ENCODE peak calls at places on chromosomes 2 and 18, in five cellular contexts. U is suprapubic skin, S is body of pancreas, F is uterus, J is stomach. N is an unnamed sample.

GRCh38 chr2:174153757-174154680 is 94.3 kb downstream of the OLA1 start:
- DNase-seq in U (no peak), S (no peak), F (no peak), J (no peak), N (no peak)

GRCh38 chr18:7871560-7872456 is 304.7 kb downstream of the PTPRM start:
- DNase-seq in U (no peak), S (no peak), F (no peak), J (no peak), N (peak; percentile 50)

GRCh38 chr18:33757037-33757436 is 179.0 kb downstream of the ASXL3 start:
- DNase-seq in U (no peak), S (no peak), F (no peak), J (no peak), N (no peak)

GRCh38 chr2:95695613-95696012 is 103.8 kb downstream of the TRIM43 start:
- DNase-seq in U (peak; percentile 86), S (peak; percentile 27), F (peak; percentile 56), J (no peak), N (peak; percentile 47)

GRCh38 chr2:228731517-228731916 is 539.6 kb downstream of the PID1 start:
- DNase-seq in U (peak; percentile 53), S (peak; percentile 6), F (no peak), J (no peak), N (no peak)

GRCh38 chr2:46827274-46827930 is 88.2 kb downstream of the MCFD2 start:
- DNase-seq in U (no peak), S (no peak), F (no peak), J (no peak), N (no peak)

GRCh38 chr18:51654441-51655326 is 457.2 kb upstream of the MEX3C start:
- DNase-seq in U (no peak), S (no peak), F (no peak), J (no peak), N (no peak)

GRCh38 chr2:15555839-15556238 is 5.3 kb downstream of the NBAS start:
- DNase-seq in U (no peak), S (no peak), F (no peak), J (no peak), N (no peak)

GRCh38 chr2:183229386-183229785 is 105.1 kb downstream of the NUP35 start:
- DNase-seq in U (no peak), S (no peak), F (no peak), J (no peak), N (no peak)

GRCh38 chr2:207333599-207334308 is 168.0 kb upstream of the KLF7 start:
- DNase-seq in U (no peak), S (no peak), F (no peak), J (no peak), N (no peak)

GRCh38 chr2:176079851-176080539 is 3.8 kb downstream of the EVX2 start:
- DNase-seq in U (no peak), S (no peak), F (no peak), J (no peak), N (peak; percentile 58)

GRCh38 chr18:75154259-75154658 is 54.7 kb downstream of the PTGR3 start:
- DNase-seq in U (no peak), S (no peak), F (no peak), J (no peak), N (no peak)

GRCh38 chr2:199458017-199458805 is 472 bp upstream of the SATB2 start:
- DNase-seq in U (peak; percentile 69), S (no peak), F (no peak), J (no peak), N (no peak)

GRCh38 chr2:23526114-23526513 is 141.1 kb downstream of the KLHL29 start:
- DNase-seq in U (no peak), S (no peak), F (no peak), J (no peak), N (no peak)

GRCh38 chr2:54803783-54804758 is 80.6 kb downstream of the EML6 start:
- DNase-seq in U (no peak), S (no peak), F (no peak), J (no peak), N (no peak)

GRCh38 chr2:110847651-110848050 is 115.3 kb downstream of the ACOXL start:
- DNase-seq in U (no peak), S (no peak), F (no peak), J (no peak), N (no peak)

GRCh38 chr2:203582468-203582867 is 47.4 kb upstream of the RAPH1 start:
- DNase-seq in U (no peak), S (no peak), F (no peak), J (no peak), N (no peak)

GRCh38 chr18:11391636-11392035 is 217.8 kb upstream of the SLC35G4 start:
- DNase-seq in U (no peak), S (no peak), F (no peak), J (no peak), N (no peak)

GRCh38 chr2:28300489-28300888 is 92.2 kb upstream of the FOSL2 start:
- DNase-seq in U (no peak), S (no peak), F (no peak), J (no peak), N (no peak)

GRCh38 chr18:68840554-68841263 is 42.8 kb downstream of the CCDC102B start:
- DNase-seq in U (no peak), S (peak; percentile 49), F (peak; percentile 35), J (no peak), N (no peak)

GRCh38 chr2:193580176-193580950 is 1385.6 kb upstream of the TMEFF2 start:
- DNase-seq in U (no peak), S (no peak), F (no peak), J (no peak), N (no peak)

GRCh38 chr2:188978291-188979081 is 4.3 kb downstream of the COL3A1 start:
- DNase-seq in U (no peak), S (peak; percentile 25), F (peak; percentile 61), J (no peak), N (no peak)

GRCh38 chr2:37593024-37593423 is 78.4 kb downstream of the CDC42EP3 start:
- DNase-seq in U (no peak), S (no peak), F (no peak), J (no peak), N (no peak)

GRCh38 chr2:5176764-5177163 is 515.4 kb upstream of the SOX11 start:
- DNase-seq in U (no peak), S (no peak), F (no peak), J (no peak), N (no peak)

GRCh38 chr2:20617892-20618467 is 32.9 kb downstream of the HS1BP3 start:
- DNase-seq in U (peak; percentile 98), S (peak; percentile 97), F (peak; percentile 99), J (peak; percentile 98), N (peak; percentile 76)

GRCh38 chr2:238892796-238893195 is 44.9 kb downstream of the TWIST2 start:
- DNase-seq in U (no peak), S (no peak), F (peak; percentile 19), J (no peak), N (no peak)
- H3K27ac ChIP-seq in U (no peak overlapping the region), S (no peak overlapping the region), F (no peak overlapping the region), J (no peak overlapping the region), N (no peak overlapping the region)

GRCh38 chr18:2572892-2573291 is 1.5 kb downstream of the NDC80 start:
- DNase-seq in U (no peak), S (no peak), F (no peak), J (no peak), N (no peak)

GRCh38 chr18:2571200-2572143 is at the start of the genes METTL4 and NDC80:
- DNase-seq in U (peak; percentile 87), S (peak; percentile 82), F (peak; percentile 81), J (peak; percentile 84), N (peak; percentile 91)

GRCh38 chr18:2569338-2570207 is 1.7 kb downstream of the METTL4 start:
- DNase-seq in U (no peak), S (no peak), F (no peak), J (no peak), N (no peak)

GRCh38 chr18:2572144-2572682 is 856 bp downstream of the NDC80 start:
- DNase-seq in U (no peak), S (no peak), F (no peak), J (no peak), N (no peak)

GRCh38 chr18:2570772-2571199 is 519 bp downstream of the METTL4 start:
- DNase-seq in U (peak; percentile 87), S (peak; percentile 72), F (peak; percentile 72), J (peak; percentile 67), N (peak; percentile 85)
- TF ChIP-seq POLR2A in U (no peak), S (no peak), F (no peak), J (no peak), N (no peak)

GRCh38 chr2:108613261-108614042 is 79.2 kb downstream of the LIMS1 start:
- DNase-seq in U (no peak), S (no peak), F (no peak), J (no peak), N (no peak)

GRCh38 chr2:108614043-108614435 is 79.8 kb downstream of the LIMS1 start:
- DNase-seq in U (no peak), S (no peak), F (no peak), J (no peak), N (no peak)

GRCh38 chr2:108615480-108616090 is 81.3 kb downstream of the LIMS1 start:
- DNase-seq in U (no peak), S (no peak), F (no peak), J (no peak), N (no peak)

GRCh38 chr2:108616290-108616689 is 82.0 kb downstream of the LIMS1 start:
- DNase-seq in U (no peak), S (no peak), F (no peak), J (no peak), N (no peak)

GRCh38 chr2:108614659-108615058 is 80.4 kb downstream of the LIMS1 start:
- DNase-seq in U (no peak), S (no peak), F (no peak), J (no peak), N (no peak)
- H3K27ac ChIP-seq in U (peak overlapping the region; percentile 52), S (no peak overlapping the region), F (no peak overlapping the region), J (no peak overlapping the region), N (no peak overlapping the region)

DNA sequence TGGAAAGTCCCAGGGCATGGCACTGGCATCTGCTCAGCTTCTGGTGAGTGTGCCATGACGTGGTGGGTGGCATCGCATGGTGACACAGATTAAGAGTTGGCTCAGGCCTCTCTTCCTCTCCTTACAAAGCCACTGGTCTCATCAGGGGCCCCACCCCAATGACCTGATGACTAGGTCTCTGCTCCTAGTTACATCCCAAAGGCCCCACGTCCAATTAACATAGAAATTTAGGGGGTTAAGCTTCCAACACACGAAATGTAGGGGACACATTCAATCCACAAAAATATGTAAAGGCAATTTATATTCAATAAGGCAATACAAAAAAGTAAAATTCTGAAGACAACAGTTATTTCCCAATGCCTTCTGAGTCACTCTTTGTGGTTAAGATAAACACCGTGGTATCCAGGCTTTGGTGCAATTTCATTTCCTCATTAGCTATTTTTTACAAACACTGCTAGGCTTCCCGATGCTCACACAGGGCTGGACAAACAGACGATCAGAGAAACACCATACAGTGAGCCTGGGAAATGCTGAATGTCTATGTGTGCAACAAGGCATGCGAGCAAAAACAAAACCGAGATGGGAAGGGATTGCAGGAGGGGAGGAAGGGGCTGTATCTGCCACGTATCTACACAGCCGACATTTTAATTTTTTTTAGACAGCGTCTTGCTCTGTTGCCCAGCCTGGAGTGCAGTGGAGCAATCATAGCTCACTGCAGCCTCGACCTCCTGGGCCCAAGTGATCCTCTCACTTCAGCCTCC is 67.2 kb downstream of the MBP start:
- DNase-seq in U (no peak), S (peak; percentile 74), F (no peak), J (peak; percentile 53), N (no peak)
- TF ChIP-seq POLR2A in U (no peak), S (no peak), F (no peak), J (no peak), N (no peak)